ENCODE peak calls at places on chromosome 9, in five cellular contexts. L is activated T-cell treated with anti-CD3 and anti-CD28 coated beads for 48 hours; C is stimulated activated naive CD4-positive, alpha-beta T cell treated with Interleukin-2 at 50 U/mL for 16 hours; F is heart left ventricle; J is T-helper 2 cell. M is an unnamed sample.

GRCh38 chr9:137052998-137053943 is 590 bp downstream of the ENTPD2 start:
- DNase-seq in F (no peak), L (no peak), J (no peak), C (no peak), M (no peak)

GRCh38 chr9:21070171-21070571 is 7.6 kb downstream of the IFNB1 start:
- DNase-seq in J (no peak), C (no peak), L (no peak), F (peak), M (no peak)

GRCh38 chr9:83355024-83355444 is 183.2 kb downstream of the FRMD3 start:
- DNase-seq in C (no peak), F (no peak), J (no peak), L (no peak), M (no peak)

GRCh38 chr9:37040508-37041127 is 6.5 kb upstream of the PAX5 start:
- DNase-seq in F (no peak), C (no peak), J (no peak), L (no peak), M (no peak)

GRCh38 chr9:109910616-109911568 is 130.9 kb downstream of the PALM2AKAP2 start:
- DNase-seq in C (no peak), L (no peak), J (no peak), F (no peak), M (no peak)

GRCh38 chr9:137672907-137673791 is 54.3 kb downstream of the EHMT1 start:
- DNase-seq in C (peak), J (no peak), L (no peak), F (no peak), M (peak)

GRCh38 chr9:2771101-2771500 is 53.8 kb downstream of the KCNV2 start:
- DNase-seq in J (no peak), L (no peak), C (no peak), F (no peak), M (no peak)

GRCh38 chr9:92669527-92669889 is 423 bp downstream of the IPPK start:
- DNase-seq in L (peak), J (no peak), C (peak), F (no peak), M (no peak)

GRCh38 chr9:98228392-98229089 is 26.9 kb downstream of the TBC1D2 start:
- DNase-seq in C (no peak), L (no peak), F (no peak), J (no peak), M (no peak)

GRCh38 chr9:136089697-136090045 is 5.4 kb downstream of the NACC2 start:
- DNase-seq in L (no peak), C (no peak), J (no peak), F (no peak), M (no peak)

GRCh38 chr9:128781186-128782070 is 5.6 kb upstream of the TBC1D13 start:
- DNase-seq in J (no peak), C (no peak), L (no peak), F (no peak), M (no peak)

GRCh38 chr9:113992276-113992951 is 85.7 kb downstream of the AMBP start:
- DNase-seq in J (no peak), C (no peak), L (no peak), F (peak), M (no peak)

GRCh38 chr9:110148384-110148783 is 59.6 kb downstream of the C9orf152 start:
- DNase-seq in F (peak), L (peak), C (peak), J (no peak), M (no peak)

GRCh38 chr9:127907867-127908659 is 8.7 kb upstream of the ST6GALNAC6 start:
- DNase-seq in J (no peak), C (no peak), F (no peak), L (no peak), M (no peak)